ENCODE peak calls at places on chromosomes 6 and 20, in ten cellular contexts. One of them, this sample, is unnamed.

GRCh38 chr20:19850190-19850533 is 92.1 kb downstream of the RIN2 start:
- DNase-seq in small intestine: no peak
- DNase-seq in RWPE2: no peak
- DNase-seq in sigmoid colon: peak; percentile 80
- DNase-seq in tibial artery: peak; percentile 49
- DNase-seq in cardiac muscle cell: peak; percentile 41
- DNase-seq in esophagus squamous epithelium: no peak
- DNase-seq in right lobe of liver: no peak
- DNase-seq in heart left ventricle: no peak
- DNase-seq in fibroblast of lung: peak; percentile 25
- DNase-seq in this sample: no peak

GRCh38 chr6:158803733-158804143 is 15.4 kb downstream of the EZR start:
- DNase-seq in sigmoid colon: no peak
- DNase-seq in right lobe of liver: no peak
- DNase-seq in fibroblast of lung: peak; percentile 26
- DNase-seq in small intestine: peak; percentile 66
- DNase-seq in heart left ventricle: no peak
- DNase-seq in cardiac muscle cell: no peak
- DNase-seq in tibial artery: no peak
- DNase-seq in esophagus squamous epithelium: no peak
- DNase-seq in RWPE2: no peak
- DNase-seq in this sample: no peak

GRCh38 chr20:51767867-51768758 is at the start of gene ATP9A:
- DNase-seq in tibial artery: no peak
- DNase-seq in right lobe of liver: peak; percentile 61
- DNase-seq in heart left ventricle: peak; percentile 40
- DNase-seq in esophagus squamous epithelium: no peak
- DNase-seq in cardiac muscle cell: peak; percentile 67
- DNase-seq in small intestine: peak; percentile 43
- DNase-seq in RWPE2: no peak
- DNase-seq in sigmoid colon: peak; percentile 69
- DNase-seq in fibroblast of lung: peak; percentile 21
- DNase-seq in this sample: peak; percentile 17

GRCh38 chr6:14501914-14502313 is 384.3 kb downstream of the CD83 start:
- DNase-seq in esophagus squamous epithelium: no peak
- DNase-seq in small intestine: no peak
- DNase-seq in heart left ventricle: no peak
- DNase-seq in fibroblast of lung: no peak
- DNase-seq in sigmoid colon: no peak
- DNase-seq in RWPE2: no peak
- DNase-seq in tibial artery: no peak
- DNase-seq in cardiac muscle cell: no peak
- DNase-seq in right lobe of liver: no peak
- DNase-seq in this sample: no peak

GRCh38 chr20:44911264-44911921 is 1.5 kb downstream of the PABPC1L start:
- DNase-seq in sigmoid colon: no peak
- DNase-seq in cardiac muscle cell: peak; percentile 71
- DNase-seq in RWPE2: peak; percentile 90
- DNase-seq in tibial artery: no peak
- DNase-seq in heart left ventricle: no peak
- DNase-seq in right lobe of liver: peak; percentile 89
- DNase-seq in small intestine: no peak
- DNase-seq in esophagus squamous epithelium: no peak
- DNase-seq in fibroblast of lung: peak; percentile 51
- DNase-seq in this sample: peak; percentile 73

GRCh38 chr6:56758120-56758519 is 115.4 kb upstream of the DST start:
- DNase-seq in heart left ventricle: no peak
- DNase-seq in right lobe of liver: no peak
- DNase-seq in cardiac muscle cell: no peak
- DNase-seq in sigmoid colon: no peak
- DNase-seq in RWPE2: no peak
- DNase-seq in fibroblast of lung: no peak
- DNase-seq in esophagus squamous epithelium: no peak
- DNase-seq in tibial artery: no peak
- DNase-seq in small intestine: no peak
- DNase-seq in this sample: no peak

GRCh38 chr6:152094992-152095592 is 287.6 kb downstream of the ESR1 start:
- DNase-seq in cardiac muscle cell: no peak
- DNase-seq in sigmoid colon: peak; percentile 85
- DNase-seq in tibial artery: peak; percentile 86
- DNase-seq in RWPE2: peak; percentile 95
- DNase-seq in esophagus squamous epithelium: no peak
- DNase-seq in heart left ventricle: peak; percentile 89
- DNase-seq in fibroblast of lung: peak; percentile 99
- DNase-seq in small intestine: peak; percentile 63
- DNase-seq in right lobe of liver: no peak
- DNase-seq in this sample: peak; percentile 24

GRCh38 chr6:38110407-38111025 is 291.0 kb downstream of the ZFAND3 start:
- DNase-seq in fibroblast of lung: peak; percentile 47
- DNase-seq in cardiac muscle cell: peak; percentile 27
- DNase-seq in tibial artery: no peak
- DNase-seq in small intestine: no peak
- DNase-seq in right lobe of liver: no peak
- DNase-seq in sigmoid colon: no peak
- DNase-seq in heart left ventricle: no peak
- DNase-seq in RWPE2: no peak
- DNase-seq in esophagus squamous epithelium: no peak
- DNase-seq in this sample: peak; percentile 38

GRCh38 chr6:169839493-169839892 is 88.1 kb downstream of the ERMARD start:
- DNase-seq in right lobe of liver: no peak
- DNase-seq in sigmoid colon: no peak
- DNase-seq in RWPE2: no peak
- DNase-seq in tibial artery: no peak
- DNase-seq in cardiac muscle cell: no peak
- DNase-seq in heart left ventricle: no peak
- DNase-seq in esophagus squamous epithelium: no peak
- DNase-seq in small intestine: no peak
- DNase-seq in fibroblast of lung: no peak
- DNase-seq in this sample: no peak

GRCh38 chr6:54283877-54284860 is 24.1 kb upstream of the TINAG start:
- DNase-seq in heart left ventricle: no peak
- DNase-seq in fibroblast of lung: no peak
- DNase-seq in cardiac muscle cell: no peak
- DNase-seq in small intestine: peak; percentile 4
- DNase-seq in tibial artery: no peak
- DNase-seq in right lobe of liver: no peak
- DNase-seq in sigmoid colon: no peak
- DNase-seq in esophagus squamous epithelium: no peak
- DNase-seq in RWPE2: no peak
- DNase-seq in this sample: no peak

GRCh38 chr6:39225946-39226437 is 3.3 kb downstream of the KCNK5 start:
- DNase-seq in right lobe of liver: peak; percentile 60
- DNase-seq in tibial artery: no peak
- DNase-seq in cardiac muscle cell: no peak
- DNase-seq in esophagus squamous epithelium: no peak
- DNase-seq in sigmoid colon: no peak
- DNase-seq in small intestine: peak; percentile 81
- DNase-seq in heart left ventricle: no peak
- DNase-seq in RWPE2: no peak
- DNase-seq in fibroblast of lung: no peak
- DNase-seq in this sample: no peak

GRCh38 chr20:57653546-57653900 is 33.3 kb upstream of the ZBP1 start:
- DNase-seq in fibroblast of lung: no peak
- DNase-seq in heart left ventricle: peak; percentile 24
- DNase-seq in esophagus squamous epithelium: no peak
- DNase-seq in sigmoid colon: no peak
- DNase-seq in RWPE2: peak; percentile 81
- DNase-seq in tibial artery: no peak
- DNase-seq in cardiac muscle cell: no peak
- DNase-seq in right lobe of liver: no peak
- DNase-seq in small intestine: no peak
- DNase-seq in this sample: no peak

GRCh38 chr20:38806855-38807655 is 1.6 kb downstream of the PPP1R16B start:
- DNase-seq in esophagus squamous epithelium: no peak
- DNase-seq in fibroblast of lung: no peak
- DNase-seq in sigmoid colon: no peak
- DNase-seq in heart left ventricle: no peak
- DNase-seq in cardiac muscle cell: no peak
- DNase-seq in right lobe of liver: no peak
- DNase-seq in tibial artery: no peak
- DNase-seq in small intestine: no peak
- DNase-seq in RWPE2: no peak
- DNase-seq in this sample: peak; percentile 33

GRCh38 chr6:107869871-107870270 is 45.8 kb upstream of the SCML4 start:
- DNase-seq in heart left ventricle: no peak
- DNase-seq in esophagus squamous epithelium: no peak
- DNase-seq in fibroblast of lung: no peak
- DNase-seq in tibial artery: no peak
- DNase-seq in right lobe of liver: no peak
- DNase-seq in sigmoid colon: no peak
- DNase-seq in RWPE2: no peak
- DNase-seq in small intestine: no peak
- DNase-seq in cardiac muscle cell: no peak
- DNase-seq in this sample: no peak

GRCh38 chr6:126055449-126055848 is 69.1 kb downstream of the TRMT11 start:
- DNase-seq in cardiac muscle cell: no peak
- DNase-seq in esophagus squamous epithelium: no peak
- DNase-seq in RWPE2: no peak
- DNase-seq in tibial artery: no peak
- DNase-seq in right lobe of liver: no peak
- DNase-seq in sigmoid colon: no peak
- DNase-seq in small intestine: no peak
- DNase-seq in heart left ventricle: no peak
- DNase-seq in fibroblast of lung: no peak
- DNase-seq in this sample: no peak

GRCh38 chr20:35166242-35166830 is 5.5 kb upstream of the PROCR start:
- DNase-seq in right lobe of liver: peak; percentile 75
- DNase-seq in esophagus squamous epithelium: no peak
- DNase-seq in small intestine: no peak
- DNase-seq in fibroblast of lung: peak; percentile 27
- DNase-seq in sigmoid colon: no peak
- DNase-seq in heart left ventricle: peak; percentile 75
- DNase-seq in cardiac muscle cell: no peak
- DNase-seq in RWPE2: no peak
- DNase-seq in tibial artery: peak; percentile 54
- DNase-seq in this sample: peak; percentile 49

GRCh38 chr6:136677822-136678221 is 114.5 kb downstream of the MAP3K5 start:
- DNase-seq in fibroblast of lung: no peak
- DNase-seq in cardiac muscle cell: no peak
- DNase-seq in esophagus squamous epithelium: no peak
- DNase-seq in sigmoid colon: no peak
- DNase-seq in tibial artery: no peak
- DNase-seq in RWPE2: no peak
- DNase-seq in small intestine: no peak
- DNase-seq in right lobe of liver: no peak
- DNase-seq in heart left ventricle: no peak
- DNase-seq in this sample: no peak

GRCh38 chr6:43628392-43629103 is 516 bp downstream of the GTPBP2 start:
- DNase-seq in RWPE2: peak; percentile 66
- DNase-seq in cardiac muscle cell: peak; percentile 67
- DNase-seq in fibroblast of lung: peak; percentile 50
- DNase-seq in small intestine: peak; percentile 48
- DNase-seq in tibial artery: peak; percentile 39
- DNase-seq in esophagus squamous epithelium: no peak
- DNase-seq in right lobe of liver: peak; percentile 58
- DNase-seq in sigmoid colon: peak; percentile 83
- DNase-seq in heart left ventricle: peak; percentile 63
- DNase-seq in this sample: peak; percentile 54

GRCh38 chr20:25318471-25319240 is 70.8 kb downstream of the PYGB start:
- DNase-seq in cardiac muscle cell: no peak
- DNase-seq in right lobe of liver: no peak
- DNase-seq in fibroblast of lung: no peak
- DNase-seq in small intestine: no peak
- DNase-seq in esophagus squamous epithelium: no peak
- DNase-seq in tibial artery: peak; percentile 21
- DNase-seq in sigmoid colon: peak; percentile 58
- DNase-seq in RWPE2: no peak
- DNase-seq in heart left ventricle: no peak
- DNase-seq in this sample: no peak

DNA sequence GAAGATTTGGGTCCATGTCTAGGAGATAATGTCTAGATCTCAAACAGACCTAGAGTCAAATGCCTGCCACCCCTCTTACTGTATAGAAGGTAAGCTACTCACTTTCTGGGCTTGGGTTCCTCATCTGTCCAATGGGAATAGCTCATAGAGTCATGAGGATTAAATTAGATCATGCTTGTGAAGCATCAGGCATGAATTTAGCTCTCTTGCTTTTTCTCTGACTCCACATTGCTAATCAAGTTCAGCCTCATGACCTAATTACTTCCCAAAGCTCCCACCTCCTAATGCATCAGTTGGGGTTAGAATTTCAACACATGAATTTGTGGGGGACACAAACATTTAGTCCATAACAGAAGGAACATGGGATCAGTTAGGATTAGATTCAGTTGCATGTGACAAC is 4.7 kb upstream of the DDX27 start:
- DNase-seq in small intestine: no peak
- DNase-seq in cardiac muscle cell: no peak
- DNase-seq in sigmoid colon: no peak
- DNase-seq in esophagus squamous epithelium: no peak
- DNase-seq in tibial artery: no peak
- DNase-seq in RWPE2: no peak
- DNase-seq in heart left ventricle: no peak
- DNase-seq in fibroblast of lung: no peak
- DNase-seq in right lobe of liver: no peak
- DNase-seq in this sample: no peak
- H3K4me3 ChIP-seq in small intestine: no peak overlapping the region
- H3K4me3 ChIP-seq in cardiac muscle cell: no peak overlapping the region
- H3K4me3 ChIP-seq in sigmoid colon: no peak overlapping the region
- H3K4me3 ChIP-seq in esophagus squamous epithelium: no peak overlapping the region
- H3K4me3 ChIP-seq in tibial artery: no peak overlapping the region
- H3K4me3 ChIP-seq in RWPE2: no peak overlapping the region
- H3K4me3 ChIP-seq in heart left ventricle: no peak overlapping the region
- H3K4me3 ChIP-seq in fibroblast of lung: no peak overlapping the region
- H3K4me3 ChIP-seq in right lobe of liver: no peak overlapping the region
- H3K4me3 ChIP-seq in this sample: no peak overlapping the region

GRCh38 chr20:62487125-62487524 is 11.3 kb upstream of the GATA5 start:
- DNase-seq in right lobe of liver: no peak
- DNase-seq in fibroblast of lung: no peak
- DNase-seq in tibial artery: no peak
- DNase-seq in heart left ventricle: no peak
- DNase-seq in RWPE2: no peak
- DNase-seq in esophagus squamous epithelium: no peak
- DNase-seq in sigmoid colon: no peak
- DNase-seq in small intestine: no peak
- DNase-seq in cardiac muscle cell: no peak
- DNase-seq in this sample: no peak
- H3K4me1 ChIP-seq in right lobe of liver: no peaks in the 10 kb centered on the region
- H3K4me1 ChIP-seq in fibroblast of lung: no peaks in the 10 kb centered on the region
- H3K4me1 ChIP-seq in tibial artery: no peaks in the 10 kb centered on the region
- H3K4me1 ChIP-seq in heart left ventricle: peaks cover 7% of the 10 kb centered on the region
- H3K4me1 ChIP-seq in RWPE2: peaks cover 13% of the 10 kb centered on the region
- H3K4me1 ChIP-seq in esophagus squamous epithelium: peaks cover 15% of the 10 kb centered on the region
- H3K4me1 ChIP-seq in sigmoid colon: no peaks in the 10 kb centered on the region
- H3K4me1 ChIP-seq in small intestine: peaks cover 8% of the 10 kb centered on the region
- H3K4me1 ChIP-seq in cardiac muscle cell: peaks cover 60% of the 10 kb centered on the region
- H3K4me1 ChIP-seq in this sample: peaks cover 15% of the 10 kb centered on the region

GRCh38 chr6:138848461-138848860 is 52.6 kb downstream of the ECT2L start:
- DNase-seq in RWPE2: no peak
- DNase-seq in right lobe of liver: no peak
- DNase-seq in cardiac muscle cell: no peak
- DNase-seq in sigmoid colon: no peak
- DNase-seq in tibial artery: no peak
- DNase-seq in heart left ventricle: no peak
- DNase-seq in fibroblast of lung: no peak
- DNase-seq in small intestine: no peak
- DNase-seq in esophagus squamous epithelium: no peak
- DNase-seq in this sample: no peak
- H3K4me3 ChIP-seq in RWPE2: no peak overlapping the region
- H3K4me3 ChIP-seq in right lobe of liver: no peak overlapping the region
- H3K4me3 ChIP-seq in cardiac muscle cell: no peak overlapping the region
- H3K4me3 ChIP-seq in sigmoid colon: no peak overlapping the region
- H3K4me3 ChIP-seq in tibial artery: no peak overlapping the region
- H3K4me3 ChIP-seq in heart left ventricle: no peak overlapping the region
- H3K4me3 ChIP-seq in fibroblast of lung: no peak overlapping the region
- H3K4me3 ChIP-seq in small intestine: no peak overlapping the region
- H3K4me3 ChIP-seq in esophagus squamous epithelium: no peak overlapping the region
- H3K4me3 ChIP-seq in this sample: no peak overlapping the region

GRCh38 chr6:109034439-109035041 is 60.1 kb downstream of the SESN1 start:
- DNase-seq in small intestine: no peak
- DNase-seq in sigmoid colon: no peak
- DNase-seq in heart left ventricle: no peak
- DNase-seq in esophagus squamous epithelium: no peak
- DNase-seq in right lobe of liver: no peak
- DNase-seq in cardiac muscle cell: no peak
- DNase-seq in RWPE2: no peak
- DNase-seq in tibial artery: no peak
- DNase-seq in fibroblast of lung: peak; percentile 46
- DNase-seq in this sample: no peak
- H3K4me1 ChIP-seq in small intestine: peaks cover 2% of the 10 kb centered on the region
- H3K4me1 ChIP-seq in sigmoid colon: peaks cover 29% of the 10 kb centered on the region
- H3K4me1 ChIP-seq in heart left ventricle: peaks cover 21% of the 10 kb centered on the region
- H3K4me1 ChIP-seq in esophagus squamous epithelium: peaks cover 5% of the 10 kb centered on the region
- H3K4me1 ChIP-seq in right lobe of liver: no peaks in the 10 kb centered on the region
- H3K4me1 ChIP-seq in cardiac muscle cell: peaks cover 5% of the 10 kb centered on the region
- H3K4me1 ChIP-seq in RWPE2: no peaks in the 10 kb centered on the region
- H3K4me1 ChIP-seq in tibial artery: no peaks in the 10 kb centered on the region
- H3K4me1 ChIP-seq in fibroblast of lung: no peaks in the 10 kb centered on the region
- H3K4me1 ChIP-seq in this sample: peaks cover 2% of the 10 kb centered on the region